ENCODE peak calls at places on chromosomes 6 and 20, in six cellular contexts. H, J, Y, F, W and O are unnamed samples.

GRCh38 chr20:52193133-52193532 is 1.6 kb upstream of the ZFP64 start:
- DNase-seq in H (no peak), J (no peak), Y (no peak), F (no peak), W (no peak), O (no peak)

GRCh38 chr20:57986776-57987175 is 241.7 kb downstream of the ANKRD60 start:
- DNase-seq in H (no peak), J (no peak), Y (no peak), F (no peak), W (no peak), O (no peak)

GRCh38 chr20:62352402-62353288 is 14.5 kb downstream of the LAMA5 start:
- DNase-seq in H (no peak), J (no peak), Y (no peak), F (no peak), W (no peak), O (no peak)

GRCh38 chr20:63462244-63462643 is 10.2 kb downstream of the KCNQ2 start:
- DNase-seq in H (no peak), J (no peak), Y (no peak), F (no peak), W (no peak), O (no peak)

GRCh38 chr20:1937316-1937976 is 42.2 kb downstream of the SIRPA start:
- DNase-seq in H (no peak), J (no peak), Y (no peak), F (no peak), W (no peak), O (no peak)

GRCh38 chr6:41470341-41471063 is 75.7 kb upstream of the FOXP4 start:
- DNase-seq in H (no peak), J (no peak), Y (peak), F (peak), W (peak), O (no peak)

GRCh38 chr20:34627458-34627857 is 49.4 kb downstream of the PIGU start:
- DNase-seq in H (no peak), J (no peak), Y (no peak), F (no peak), W (no peak), O (no peak)

GRCh38 chr6:15682965-15683822 is 20.4 kb upstream of the DTNBP1 start:
- DNase-seq in H (no peak), J (no peak), Y (no peak), F (no peak), W (no peak), O (no peak)

GRCh38 chr20:35663516-35663812 is 1.2 kb downstream of the CPNE1 start:
- DNase-seq in H (no peak), J (peak), Y (no peak), F (no peak), W (no peak), O (no peak)

GRCh38 chr6:11366183-11366933 is 133.9 kb upstream of the NEDD9 start:
- DNase-seq in H (no peak), J (no peak), Y (no peak), F (no peak), W (no peak), O (no peak)

GRCh38 chr6:12484519-12484918 is 194.4 kb downstream of the EDN1 start:
- DNase-seq in H (no peak), J (no peak), Y (no peak), F (no peak), W (no peak), O (no peak)

GRCh38 chr6:47072667-47073066 is 30.5 kb upstream of the ADGRF1 start:
- DNase-seq in H (no peak), J (no peak), Y (no peak), F (no peak), W (no peak), O (no peak)

GRCh38 chr6:3697609-3698008 is 53.9 kb downstream of the PXDC1 start:
- DNase-seq in H (no peak), J (peak), Y (peak), F (no peak), W (no peak), O (no peak)

GRCh38 chr20:41425180-41425884 is 58.7 kb upstream of the EMILIN3 start:
- DNase-seq in H (no peak), J (peak), Y (peak), F (no peak), W (no peak), O (no peak)

GRCh38 chr20:10433014-10433622 is 904 bp downstream of the MKKS start:
- DNase-seq in H (no peak), J (peak), Y (peak), F (no peak), W (no peak), O (no peak)

GRCh38 chr6:22067127-22067526 is 229.7 kb downstream of the PRL start:
- DNase-seq in H (no peak), J (no peak), Y (no peak), F (no peak), W (no peak), O (no peak)

GRCh38 chr6:132388291-132388690 is 13.0 kb downstream of the MOXD1 start:
- DNase-seq in H (no peak), J (no peak), Y (no peak), F (no peak), W (no peak), O (no peak)

GRCh38 chr6:37983720-37984501 is 164.4 kb downstream of the ZFAND3 start:
- DNase-seq in H (no peak), J (no peak), Y (no peak), F (no peak), W (no peak), O (no peak)

GRCh38 chr20:51493346-51493791 is 49.1 kb downstream of the NFATC2 start:
- DNase-seq in H (no peak), J (no peak), Y (no peak), F (no peak), W (no peak), O (no peak)

GRCh38 chr20:39960522-39961420 is 728.3 kb downstream of the MAFB start:
- DNase-seq in H (peak), J (no peak), Y (no peak), F (peak), W (peak), O (no peak)

GRCh38 chr6:83231146-83231545 is 38.0 kb downstream of the RWDD2A start:
- DNase-seq in H (no peak), J (peak), Y (no peak), F (no peak), W (no peak), O (no peak)

GRCh38 chr6:83707829-83708545 is 914 bp downstream of the SNAP91 start:
- DNase-seq in H (peak), J (no peak), Y (peak), F (peak), W (peak), O (peak)

GRCh38 chr6:52904562-52905279 is 4.8 kb downstream of the GSTA3 start:
- DNase-seq in H (peak), J (no peak), Y (no peak), F (peak), W (peak), O (no peak)

GRCh38 chr6:146312606-146313005 is 231.0 kb upstream of the RAB32 start:
- DNase-seq in H (no peak), J (no peak), Y (no peak), F (no peak), W (no peak), O (no peak)

GRCh38 chr20:8414611-8415274 is 282.7 kb downstream of the PLCB1 start:
- DNase-seq in H (no peak), J (peak), Y (peak), F (no peak), W (no peak), O (no peak)

GRCh38 chr6:47897233-47897632 is 115.4 kb downstream of the OPN5 start:
- DNase-seq in H (no peak), J (peak), Y (no peak), F (no peak), W (no peak), O (no peak)

GRCh38 chr20:20712004-20712473 is 405 bp downstream of the RALGAPA2 start:
- DNase-seq in H (no peak), J (no peak), Y (no peak), F (peak), W (no peak), O (no peak)

GRCh38 chr6:48834706-48835105 is 628.3 kb downstream of the MMUT start:
- DNase-seq in H (no peak), J (peak), Y (no peak), F (no peak), W (no peak), O (no peak)

GRCh38 chr6:33407132-33407718 is 3.6 kb upstream of the PHF1 start:
- DNase-seq in H (no peak), J (peak), Y (peak), F (no peak), W (no peak), O (no peak)

GRCh38 chr20:37552415-37552814 is 24.7 kb upstream of the BLCAP start:
- DNase-seq in H (no peak), J (peak), Y (peak), F (peak), W (no peak), O (no peak)

GRCh38 chr6:45074423-45074822 is 253.7 kb upstream of the RUNX2 start:
- DNase-seq in H (no peak), J (no peak), Y (no peak), F (no peak), W (no peak), O (no peak)

GRCh38 chr6:137171824-137172733 is 1.4 kb downstream of the IL22RA2 start:
- DNase-seq in H (peak), J (no peak), Y (no peak), F (no peak), W (no peak), O (no peak)

GRCh38 chr6:39696986-39697788 is 28.0 kb downstream of the KIF6 start:
- DNase-seq in H (no peak), J (no peak), Y (no peak), F (peak), W (no peak), O (no peak)
- H2BK15ac ChIP-seq in H (no peak), J (no peak), Y (no peak), F (no peak), W (no peak), O (no peak)

GRCh38 chr20:50299325-50299629 is 108.6 kb downstream of the CEBPB start:
- DNase-seq in H (no peak), J (no peak), Y (no peak), F (no peak), W (no peak), O (no peak)

GRCh38 chr20:50297498-50298348 is 107.1 kb downstream of the CEBPB start:
- DNase-seq in H (no peak), J (no peak), Y (no peak), F (no peak), W (no peak), O (no peak)

GRCh38 chr20:50301165-50301564 is 110.5 kb downstream of the CEBPB start:
- DNase-seq in H (no peak), J (no peak), Y (no peak), F (no peak), W (no peak), O (no peak)

GRCh38 chr20:50296450-50297375 is 106.1 kb downstream of the CEBPB start:
- DNase-seq in H (no peak), J (no peak), Y (no peak), F (no peak), W (no peak), O (no peak)

DNA sequence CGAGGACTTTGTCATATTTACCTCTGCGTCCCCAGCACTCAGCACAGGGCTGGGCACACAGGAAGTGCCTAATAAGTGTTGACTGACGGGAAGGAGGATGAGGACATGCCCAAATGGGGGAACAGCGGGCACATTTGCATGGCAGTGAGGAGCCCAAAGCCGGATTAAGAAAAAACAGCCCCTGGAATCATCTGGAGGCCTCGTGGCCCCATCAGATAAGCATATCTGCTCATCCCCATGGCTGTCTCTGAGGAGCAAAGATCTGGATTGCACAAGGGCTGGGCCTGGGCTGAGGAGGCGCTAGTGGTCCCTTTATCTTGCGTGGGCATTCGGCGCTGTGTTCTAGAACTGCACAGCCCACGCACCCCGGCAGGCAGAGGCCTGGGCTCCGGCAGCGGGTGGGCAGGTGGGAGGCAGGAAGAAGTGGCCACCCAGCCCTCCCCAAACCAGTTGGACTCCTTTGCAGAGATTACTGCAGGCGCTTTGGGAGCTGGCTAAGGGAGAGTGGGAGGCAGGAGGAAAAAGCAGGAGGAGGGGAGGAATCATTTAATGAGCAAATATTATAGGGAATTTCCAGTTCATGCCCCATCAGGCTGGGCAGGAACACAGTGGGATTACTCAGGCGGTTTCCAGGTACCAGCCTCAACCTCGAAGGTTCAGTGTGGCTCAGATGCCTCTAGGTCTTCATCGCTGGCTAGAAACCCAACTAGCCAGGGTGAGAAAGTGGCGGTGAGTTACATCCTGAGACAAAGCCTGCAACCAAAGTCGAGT is 108.1 kb downstream of the CEBPB start:
- DNase-seq in H (no peak), J (no peak), Y (no peak), F (no peak), W (no peak), O (no peak)
- H2AK5ac ChIP-seq in H (no peak), J (peak), Y (no peak), F (no peak), W (no peak), O (peak)

DNA sequence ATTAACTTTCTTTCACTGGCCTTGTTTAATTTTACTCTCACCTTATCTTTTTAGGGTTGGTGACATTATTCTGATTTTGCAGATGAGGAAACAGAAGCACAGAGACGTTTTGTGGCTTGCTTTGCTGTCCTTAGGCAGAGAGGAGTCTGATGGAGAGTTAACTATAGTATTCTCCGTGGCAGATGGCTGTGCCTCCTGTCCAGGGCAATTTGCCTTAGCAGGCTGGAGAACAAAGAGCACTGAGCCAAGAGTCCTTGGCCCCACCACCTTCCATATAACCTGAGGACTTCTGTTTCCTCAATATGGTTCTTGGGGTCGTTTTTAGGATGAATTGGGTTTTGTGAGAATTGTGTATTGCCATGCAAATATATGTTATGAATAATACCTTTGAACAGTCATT is 71.4 kb upstream of the BACH2 start:
- DNase-seq in H (no peak), J (no peak), Y (no peak), F (no peak), W (no peak), O (no peak)
- H2BK15ac ChIP-seq in H (no peak), J (peak), Y (no peak), F (no peak), W (no peak), O (no peak)

GRCh38 chr6:35498407-35499045 is 1.6 kb upstream of the TEAD3 start:
- DNase-seq in H (no peak), J (no peak), Y (no peak), F (peak), W (no peak), O (no peak)
- H2AK5ac ChIP-seq in H (no peak), J (peak), Y (peak), F (peak), W (peak), O (peak)

GRCh38 chr20:19453369-19453768 is 240.9 kb downstream of the SLC24A3 start:
- DNase-seq in H (no peak), J (no peak), Y (no peak), F (no peak), W (no peak), O (no peak)
- H2BK15ac ChIP-seq in H (no peak), J (no peak), Y (no peak), F (no peak), W (no peak), O (no peak)

GRCh38 chr6:167122041-167122826 is 662 bp upstream of the CCR6 start:
- DNase-seq in H (no peak), J (no peak), Y (no peak), F (no peak), W (no peak), O (no peak)
- H2AK5ac ChIP-seq in H (no peak), J (no peak), Y (no peak), F (no peak), W (no peak), O (no peak)